ENCODE peak calls at places on chromosomes 16 and 17, in ten cellular contexts. U is NCI-H82; Q is activated CD4-positive, CD25-positive, alpha-beta regulatory T cell; J is IMR-90; L is MM.1S; H is C1 segment of cervical spinal cord; W is lower lobe of right lung; X is lung microvascular endothelial cell; D is KG1; T is stimulated activated CD4-positive, alpha-beta T cell treated with anti-CD3 and anti-CD28 coated beads, Interleukin-1b, Interleukin-23, amount 100 ng/mL, for 24 hours. B is an unnamed sample.

GRCh38 chr17:63173903-63174302 is 207.9 kb downstream of the TANC2 start:
- DNase-seq in U (no peak), Q (no peak), J (no peak), L (no peak), H (no peak), W (no peak), X (peak), D (no peak), T (no peak), B (peak)

GRCh38 chr17:36971508-36971907 is 22.8 kb downstream of the AATF start:
- DNase-seq in U (no peak), Q (no peak), J (no peak), L (no peak), H (no peak), W (no peak), X (no peak), D (no peak), T (no peak), B (no peak)

GRCh38 chr16:19751478-19751877 is 33.4 kb downstream of the IQCK start:
- DNase-seq in U (no peak), Q (no peak), J (no peak), L (no peak), H (no peak), W (no peak), X (no peak), D (no peak), T (no peak), B (no peak)

GRCh38 chr17:2435181-2435741 is 34.4 kb upstream of the MNT start:
- DNase-seq in U (no peak), Q (no peak), J (peak), L (no peak), H (no peak), W (no peak), X (no peak), D (no peak), T (no peak), B (no peak)

GRCh38 chr17:66275651-66276050 is 26.8 kb upstream of the PRKCA start:
- DNase-seq in U (no peak), Q (no peak), J (peak), L (no peak), H (no peak), W (no peak), X (peak), D (no peak), T (no peak), B (peak)

GRCh38 chr17:7186241-7186640 is 7.1 kb upstream of the ASGR1 start:
- DNase-seq in U (peak), Q (no peak), J (no peak), L (no peak), H (no peak), W (peak), X (peak), D (no peak), T (no peak), B (no peak)

GRCh38 chr17:4958102-4958501 is 7.2 kb downstream of the ENO3 start:
- DNase-seq in U (no peak), Q (no peak), J (no peak), L (no peak), H (no peak), W (no peak), X (no peak), D (no peak), T (no peak), B (no peak)

GRCh38 chr17:37359682-37360188 is 16.1 kb upstream of the C17orf78 start:
- DNase-seq in U (no peak), Q (no peak), J (peak), L (no peak), H (no peak), W (no peak), X (no peak), D (no peak), T (no peak), B (peak)

GRCh38 chr17:16381496-16381820 is 567 bp downstream of the UBB start:
- DNase-seq in U (no peak), Q (no peak), J (peak), L (no peak), H (no peak), W (no peak), X (peak), D (no peak), T (no peak), B (peak)

GRCh38 chr17:48611681-48612455 is 1.1 kb upstream of the HOXB7 start:
- DNase-seq in U (no peak), Q (no peak), J (no peak), L (no peak), H (no peak), W (no peak), X (no peak), D (no peak), T (no peak), B (no peak)

GRCh38 chr16:11016993-11017392 is 72.6 kb downstream of the CLEC16A start:
- DNase-seq in U (no peak), Q (no peak), J (peak), L (no peak), H (no peak), W (peak), X (peak), D (no peak), T (no peak), B (no peak)

GRCh38 chr17:21301593-21302550 is 17.4 kb downstream of the MAP2K3 start:
- DNase-seq in U (peak), Q (no peak), J (no peak), L (no peak), H (no peak), W (peak), X (peak), D (no peak), T (no peak), B (no peak)

GRCh38 chr17:68318103-68318991 is 27.1 kb downstream of the ARSG start:
- DNase-seq in U (no peak), Q (no peak), J (peak), L (no peak), H (no peak), W (no peak), X (peak), D (no peak), T (no peak), B (peak)

GRCh38 chr17:48740537-48740936 is 12.0 kb upstream of the HOXB13 start:
- DNase-seq in U (no peak), Q (no peak), J (no peak), L (no peak), H (no peak), W (no peak), X (no peak), D (no peak), T (no peak), B (no peak)

GRCh38 chr16:83200005-83200779 is 573.4 kb downstream of the CDH13 start:
- DNase-seq in U (peak), Q (no peak), J (peak), L (no peak), H (no peak), W (no peak), X (peak), D (no peak), T (no peak), B (peak)

GRCh38 chr16:19382887-19383816 is 34.5 kb upstream of the TMC5 start:
- DNase-seq in U (peak), Q (no peak), J (no peak), L (peak), H (peak), W (peak), X (no peak), D (no peak), T (no peak), B (no peak)

GRCh38 chr16:17260271-17260849 is 210.4 kb downstream of the XYLT1 start:
- DNase-seq in U (no peak), Q (no peak), J (no peak), L (no peak), H (no peak), W (no peak), X (no peak), D (no peak), T (no peak), B (no peak)

GRCh38 chr17:40699880-40700279 is 3.7 kb downstream of the KRT24 start:
- DNase-seq in U (no peak), Q (no peak), J (no peak), L (no peak), H (no peak), W (no peak), X (no peak), D (no peak), T (no peak), B (no peak)

GRCh38 chr17:8359769-8360168 is 16.7 kb downstream of the KRABD2 start:
- DNase-seq in U (peak), Q (no peak), J (peak), L (no peak), H (no peak), W (no peak), X (peak), D (no peak), T (no peak), B (peak)

B was measured in dermis microvascular lymphatic vessel endothelial cell.